ENCODE peak calls at places on chromosomes 11 and 22, in four cellular contexts. G is activated T-cell treated with anti-CD3 and anti-CD28 coated beads, Interleukin-2, amount 50 U/mL, for 72 hours; T is skeletal muscle cell; X is retina. K is an unnamed sample.

GRCh38 chr11:94196363-94196762 is 67.7 kb downstream of the PANX1 start:
- DNase-seq in G (no peak), T (no peak), X (no peak), K (no peak)

GRCh38 chr11:43818220-43818619 is 62.4 kb upstream of the ALKBH3 start:
- DNase-seq in G (no peak), T (no peak), X (no peak), K (no peak)

GRCh38 chr11:27998552-27998951 is 109.4 kb downstream of the KIF18A start:
- DNase-seq in G (no peak), T (no peak), X (no peak), K (no peak)

GRCh38 chr11:115990004-115990447 is 485.8 kb upstream of the CADM1 start:
- DNase-seq in G (peak), T (no peak), X (peak), K (no peak)

GRCh38 chr22:31211504-31211861 is 615 bp upstream of the LIMK2 start:
- DNase-seq in G (no peak), T (no peak), X (no peak), K (no peak)

GRCh38 chr11:124942446-124943202 is 6.8 kb upstream of the HEPACAM start:
- DNase-seq in G (no peak), T (no peak), X (peak), K (no peak)

GRCh38 chr11:63682045-63682915 is 980 bp downstream of the RTN3 start:
- DNase-seq in G (peak), T (no peak), X (peak), K (peak)

GRCh38 chr11:57073121-57073520 is 84.4 kb downstream of the OR5AK2 start:
- DNase-seq in G (no peak), T (no peak), X (no peak), K (no peak)

GRCh38 chr11:118641463-118642019 is 34.1 kb downstream of the PHLDB1 start:
- DNase-seq in G (no peak), T (no peak), X (no peak), K (no peak)

GRCh38 chr11:133663135-133663534 is 130.8 kb upstream of the OPCML start:
- DNase-seq in G (no peak), T (no peak), X (no peak), K (no peak)

GRCh38 chr11:67347964-67348749 is 5.2 kb downstream of the POLD4 start:
- DNase-seq in G (no peak), T (no peak), X (no peak), K (no peak)

GRCh38 chr11:67267188-67268035 is 1.1 kb downstream of the GRK2 start:
- DNase-seq in G (no peak), T (no peak), X (no peak), K (no peak)

GRCh38 chr22:35611891-35612576 is 5.1 kb downstream of the MB start:
- DNase-seq in G (no peak), T (no peak), X (no peak), K (no peak)

GRCh38 chr11:118012083-118012669 is 26.0 kb downstream of the IL10RA start:
- DNase-seq in G (no peak), T (no peak), X (no peak), K (peak)

GRCh38 chr11:29051935-29052334 is 943.7 kb downstream of the METTL15 start:
- DNase-seq in G (no peak), T (no peak), X (no peak), K (no peak)